ENCODE peak calls at places on chromosome 9, in four cellular contexts. H, W, O and E are unnamed samples.

GRCh38 chr9:13023498-13023897 is 248.7 kb downstream of the LURAP1L start:
- DNase-seq in H (peak; percentile 9), O (no peak), W (peak; percentile 22), E (no peak)

GRCh38 chr9:137875354-137875753 is 2.2 kb upstream of the CACNA1B start:
- DNase-seq in W (no peak), O (no peak), H (no peak), E (no peak)

GRCh38 chr9:80492221-80492620 is 920.5 kb downstream of the TLE4 start:
- DNase-seq in W (no peak), H (no peak), O (no peak), E (no peak)

GRCh38 chr9:89920901-89921300 is 316.1 kb downstream of the GADD45G start:
- DNase-seq in W (no peak), H (no peak), O (no peak), E (no peak)

GRCh38 chr9:20111173-20111843 is 322.5 kb upstream of the SLC24A2 start:
- DNase-seq in O (no peak), H (no peak), W (no peak), E (no peak)

GRCh38 chr9:128792978-128793686 is 6.1 kb downstream of the TBC1D13 start:
- DNase-seq in O (no peak), H (no peak), W (no peak), E (no peak)

GRCh38 chr9:121302786-121303185 is 34.8 kb downstream of the GSN start:
- DNase-seq in H (no peak), O (no peak), W (no peak), E (no peak)

GRCh38 chr9:38081356-38082108 is 12.5 kb upstream of the SHB start:
- DNase-seq in H (no peak), O (no peak), W (no peak), E (no peak)

GRCh38 chr9:33105939-33106338 is 29.5 kb upstream of the SMU1 start:
- DNase-seq in W (no peak), H (no peak), O (peak; percentile 42), E (no peak)

GRCh38 chr9:26677965-26678745 is 214.4 kb downstream of the CAAP1 start:
- DNase-seq in W (no peak), O (no peak), H (no peak), E (no peak)

GRCh38 chr9:130140701-130141100 is 31.5 kb upstream of the NCS1 start:
- DNase-seq in O (no peak), H (no peak), W (no peak), E (peak; percentile 84)

GRCh38 chr9:114081441-114082016 is 3.4 kb upstream of the AMBP start:
- DNase-seq in O (no peak), H (peak; percentile 84), W (peak; percentile 70), E (no peak)

GRCh38 chr9:10366171-10366779 is 246.5 kb downstream of the PTPRD start:
- DNase-seq in O (peak; percentile 57), H (peak; percentile 32), W (peak; percentile 29), E (peak; percentile 64)

GRCh38 chr9:136328622-136329041 is 1.3 kb downstream of the GPSM1 start:
- DNase-seq in O (peak; percentile 44), W (no peak), H (no peak), E (no peak)

DNA sequence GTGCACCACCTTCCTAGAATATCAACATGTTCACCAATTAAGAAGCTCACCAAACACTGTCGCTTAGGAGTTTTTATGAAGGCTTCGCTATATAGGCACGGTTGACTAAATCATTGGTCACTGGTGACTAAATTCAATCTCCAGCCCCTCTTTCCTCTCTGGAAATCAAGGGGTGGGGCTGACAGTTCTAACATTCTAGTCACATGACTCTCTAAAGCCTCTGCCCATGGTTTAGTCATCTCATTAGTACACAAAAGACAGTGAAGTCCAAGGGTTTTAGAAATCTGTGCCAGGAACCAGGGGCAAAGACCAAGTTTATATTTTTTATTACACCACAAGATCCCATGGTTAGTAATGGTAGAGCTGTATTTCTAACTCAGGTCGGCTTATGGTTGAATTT is 243.2 kb downstream of the ELAVL2 start:
- DNase-seq in H (no peak), W (no peak), O (no peak), E (no peak)
- TF ChIP-seq MYC in H (no peak), W (no peak), O (no peak), E (no peak)

DNA sequence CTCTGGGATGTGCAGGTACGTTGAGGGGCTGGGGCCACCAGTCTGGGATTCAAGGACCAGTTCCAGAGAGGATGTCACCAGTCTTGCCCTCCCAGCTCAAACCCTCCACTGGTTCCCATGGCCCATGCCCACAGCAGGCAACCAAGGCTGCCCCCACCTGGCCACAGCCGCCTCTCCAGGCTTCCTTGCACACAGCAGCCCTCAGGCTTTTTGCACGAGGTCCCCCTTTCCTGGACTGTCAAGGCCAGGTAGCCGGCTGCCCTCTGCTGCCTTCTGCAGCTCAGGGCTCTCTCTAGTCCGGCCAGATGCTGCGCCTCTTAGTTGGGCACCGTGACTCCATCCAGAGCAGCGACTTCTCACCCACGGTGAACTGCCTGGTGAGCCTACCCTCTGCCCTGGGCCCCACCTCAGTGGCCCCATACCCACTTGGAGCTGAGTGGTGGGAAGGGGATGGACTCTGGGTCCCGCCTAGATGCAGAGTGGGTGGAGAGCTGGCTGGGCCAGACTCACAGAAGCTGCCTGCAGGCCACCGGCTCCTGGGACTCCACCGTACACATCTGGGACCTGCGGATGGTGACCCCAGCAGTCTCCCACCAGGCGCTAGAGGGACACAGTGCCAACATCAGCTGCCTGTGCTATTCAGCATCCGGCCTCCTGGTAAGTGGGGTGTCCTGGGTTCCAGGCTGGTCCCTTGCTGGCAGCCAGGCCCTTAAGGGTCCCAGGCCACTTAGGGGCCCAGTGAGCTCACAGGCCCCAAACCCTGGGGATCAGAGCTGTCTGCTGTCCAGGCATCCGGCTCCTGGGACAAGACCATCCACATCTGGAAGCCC is 2.9 kb downstream of the WDR38 start:
- DNase-seq in W (peak; percentile 67), O (no peak), H (peak; percentile 59), E (peak; percentile 75)
- TF ChIP-seq CTCF in W (peak; percentile 40), O (no peak), H (peak; percentile 81), E (peak; percentile 59)

GRCh38 chr9:98784855-98785254 is 11.5 kb downstream of the ANKS6 start:
- DNase-seq in O (no peak), H (no peak), W (no peak), E (no peak)

GRCh38 chr9:98785333-98785933 is 10.9 kb downstream of the ANKS6 start:
- DNase-seq in O (no peak), W (no peak), H (no peak), E (peak; percentile 53)

GRCh38 chr9:98789765-98790600 is 6.4 kb downstream of the ANKS6 start:
- DNase-seq in W (no peak), O (no peak), H (no peak), E (no peak)

GRCh38 chr9:98787766-98788335 is 8.5 kb downstream of the ANKS6 start:
- DNase-seq in W (no peak), O (no peak), H (no peak), E (no peak)

DNA sequence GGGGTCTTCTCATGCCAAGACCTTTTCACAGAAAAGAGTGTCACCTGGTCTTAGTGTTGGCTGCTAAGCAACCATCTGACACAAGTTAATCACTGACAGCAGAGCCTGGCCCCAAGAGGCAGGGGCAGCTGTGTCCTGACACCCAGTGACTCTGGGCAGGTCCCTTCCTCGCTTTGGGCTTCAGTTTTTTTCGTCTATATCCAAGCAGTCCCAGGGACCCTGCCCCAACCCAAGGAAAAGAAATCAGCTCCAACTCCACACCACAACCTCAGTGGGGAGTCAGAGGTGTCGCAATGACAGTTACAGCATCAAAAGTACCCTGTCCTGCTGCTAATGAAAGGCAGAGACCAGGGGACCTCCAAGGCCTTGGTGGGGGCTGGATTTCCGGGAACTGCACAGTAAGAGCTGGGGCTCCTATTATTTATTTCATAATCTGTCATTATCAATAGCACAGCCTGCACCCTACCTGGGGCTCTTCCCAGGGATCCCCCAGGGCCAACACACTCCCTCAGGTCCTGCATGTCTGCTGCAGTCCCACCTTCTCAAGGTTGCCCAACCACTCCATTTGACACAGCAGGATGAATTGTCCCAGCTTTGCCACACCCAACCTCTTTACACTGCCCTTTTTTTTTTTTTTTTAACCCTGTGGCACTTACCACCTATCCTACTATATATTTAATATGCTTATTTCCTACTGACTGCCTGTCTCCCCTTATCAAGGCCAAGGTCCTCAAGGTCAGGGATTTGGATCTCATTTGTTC is 9.4 kb downstream of the ANKS6 start:
- DNase-seq in W (no peak), O (no peak), H (no peak), E (peak; percentile 56)
- TF ChIP-seq MYC in W (no peak), O (no peak), H (no peak), E (no peak)

GRCh38 chr9:116313638-116314037 is 160.0 kb downstream of the PAPPA start:
- DNase-seq in H (no peak), O (no peak), W (no peak), E (no peak)
- TF ChIP-seq CTCF in H (no peak), O (no peak), W (no peak), E (no peak)

GRCh38 chr9:21510806-21511205 is 28.7 kb upstream of the IFNE start:
- DNase-seq in W (no peak), H (no peak), O (no peak), E (no peak)
- TF ChIP-seq MYC in W (no peak), H (no peak), O (no peak), E (no peak)

GRCh38 chr9:74742792-74743389 is 144.8 kb downstream of the TRPM6 start:
- DNase-seq in W (peak; percentile 33), O (peak; percentile 44), H (peak; percentile 2), E (peak; percentile 11)
- TF ChIP-seq CTCF in W (peak; percentile 66), O (peak; percentile 43), H (peak; percentile 64), E (peak; percentile 47)

GRCh38 chr9:21591221-21592062 is 109.3 kb upstream of the IFNE start:
- DNase-seq in W (peak; percentile 99), O (peak; percentile 94), H (peak; percentile 14), E (no peak)
- TF ChIP-seq MYC in W (no peak), O (peak; percentile 75), H (no peak), E (no peak)

GRCh38 chr9:104091708-104092107 is 2.4 kb upstream of the SMC2 start:
- DNase-seq in W (peak; percentile 25), O (peak; percentile 30), H (peak; percentile 32), E (peak; percentile 59)
- TF ChIP-seq CTCF in W (no peak), O (no peak), H (no peak), E (no peak)

DNA sequence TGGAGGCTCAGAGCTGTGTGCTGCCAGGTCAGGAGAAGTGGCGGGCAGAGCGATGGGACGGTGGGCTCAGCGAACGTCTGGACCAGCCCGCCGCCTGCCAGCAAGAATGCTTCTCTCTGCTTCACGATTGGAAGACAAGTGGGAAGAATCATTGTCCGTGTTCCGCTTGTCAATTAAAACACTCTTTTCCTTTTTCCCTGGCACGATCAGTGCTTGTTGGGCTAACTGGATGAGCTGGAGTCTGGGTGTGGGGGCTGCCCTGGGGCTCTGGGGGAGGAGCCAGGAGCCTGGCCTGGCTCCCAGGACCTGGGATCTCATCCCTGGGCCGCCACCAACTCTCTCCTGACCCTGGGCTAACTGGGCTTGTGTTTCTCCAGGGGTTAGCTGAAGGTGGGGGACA is 1.7 kb downstream of the COL5A1 start:
- DNase-seq in H (no peak), W (no peak), O (peak; percentile 21), E (no peak)
- TF ChIP-seq MYC in H (no peak), W (no peak), O (no peak), E (no peak)

DNA sequence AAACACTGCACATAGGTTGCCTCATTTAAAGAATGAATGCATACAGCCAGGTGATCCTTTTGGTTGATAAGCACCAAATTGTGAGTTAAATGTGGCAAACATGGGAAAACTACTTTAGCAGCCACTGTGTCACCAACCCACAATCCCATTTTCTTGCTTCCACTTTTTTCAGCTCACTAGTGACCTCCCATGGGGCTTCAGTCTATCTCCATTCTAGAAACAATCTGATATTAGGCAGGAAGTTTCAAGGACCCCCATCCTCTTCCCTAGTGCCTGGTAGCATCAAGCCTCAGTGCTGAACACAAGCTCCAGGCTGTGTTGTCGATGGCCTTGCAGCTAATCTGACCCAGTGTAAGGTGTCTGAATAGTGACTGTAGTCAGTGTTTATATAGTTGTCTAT is 66.2 kb downstream of the PLPPR1 start:
- DNase-seq in O (no peak), W (no peak), H (no peak), E (no peak)
- TF ChIP-seq CTCF in O (no peak), W (no peak), H (peak; percentile 32), E (no peak)